ENCODE peak calls at places on chromosomes 2 and 18, in seven cellular contexts. H is activated CD8-positive, alpha-beta T cell treated with anti-CD3 and anti-CD28 coated beads for 36 hours; J is neural crest cell; C is PC-3; B is LoVo; T is GM10248; V is kidney tubule cell. K is an unnamed sample.

GRCh38 chr2:153890572-153890971 is 18.9 kb downstream of the GALNT13 start:
- DNase-seq in H (no peak), J (no peak), C (no peak), B (no peak), T (no peak), V (no peak), K (no peak)

GRCh38 chr2:101852824-101853223 is 138.9 kb upstream of the IL1R2 start:
- DNase-seq in H (no peak), J (no peak), C (no peak), B (no peak), T (no peak), V (no peak), K (no peak)

GRCh38 chr18:36335476-36336279 is 38.2 kb downstream of the FHOD3 start:
- DNase-seq in H (no peak), J (no peak), C (no peak), B (no peak), T (no peak), V (no peak), K (no peak)

GRCh38 chr2:86049529-86049928 is 56.2 kb downstream of the POLR1A start:
- DNase-seq in H (no peak), J (no peak), C (no peak), B (no peak), T (no peak), V (no peak), K (no peak)

GRCh38 chr2:119958642-119959268 is 54.1 kb upstream of the EPB41L5 start:
- DNase-seq in H (no peak), J (no peak), C (peak; percentile 5), B (no peak), T (no peak), V (peak; percentile 21), K (no peak)

GRCh38 chr2:110838657-110839357 is 106.4 kb downstream of the ACOXL start:
- DNase-seq in H (no peak), J (no peak), C (no peak), B (no peak), T (no peak), V (no peak), K (no peak)

GRCh38 chr2:11329759-11330158 is 14.7 kb downstream of the ROCK2 start:
- DNase-seq in H (no peak), J (no peak), C (peak; percentile 55), B (no peak), T (no peak), V (no peak), K (no peak)

GRCh38 chr2:71675296-71675695 is 221.9 kb downstream of the DYSF start:
- DNase-seq in H (no peak), J (no peak), C (no peak), B (no peak), T (no peak), V (no peak), K (no peak)

GRCh38 chr2:161237397-161238263 is 70.6 kb upstream of the PSMD14 start:
- DNase-seq in H (peak; percentile 68), J (no peak), C (peak; percentile 40), B (no peak), T (peak; percentile 41), V (peak; percentile 32), K (no peak)

K was measured in GM12891.